ENCODE peak calls at places on chromosome 9, in ten cellular contexts. O is astrocyte of the cerebellum, V is brain microvascular endothelial cell, F is astrocyte of the spinal cord, L is spleen, B is fibroblast of lung, J is SK-N-SH, D is A549, E is endothelial cell of umbilical vein, N is foreskin fibroblast. Z is an unnamed sample.

GRCh38 chr9:121852646-121853616 is 201.5 kb downstream of the DAB2IP start:
- DNase-seq in N (no peak), D (no peak), J (no peak), V (no peak), E (no peak), O (no peak), F (no peak), B (peak), L (no peak), Z (no peak)

GRCh38 chr9:135300346-135301141 is 179.0 kb upstream of the PPP1R26 start:
- DNase-seq in J (peak), O (no peak), E (no peak), L (peak), D (no peak), B (no peak), V (no peak), F (no peak), N (no peak), Z (peak)

GRCh38 chr9:28820741-28821140 is 1247.5 kb upstream of the C9orf72 start:
- DNase-seq in O (no peak), J (no peak), E (no peak), L (no peak), D (peak), N (no peak), V (no peak), F (no peak), B (no peak), Z (no peak)

GRCh38 chr9:132486706-132487350 is 76.8 kb downstream of the CFAP77 start:
- DNase-seq in O (no peak), F (no peak), V (no peak), N (no peak), L (no peak), J (peak), E (no peak), D (no peak), B (no peak), Z (peak)

GRCh38 chr9:109311731-109312130 is 9.1 kb downstream of the EPB41L4B start:
- DNase-seq in O (no peak), V (no peak), F (no peak), J (peak), B (no peak), N (no peak), L (no peak), D (no peak), E (no peak), Z (no peak)

GRCh38 chr9:76651114-76651697 is 113.0 kb upstream of the PCA3 start:
- DNase-seq in J (no peak), O (no peak), E (peak), N (no peak), D (no peak), V (no peak), F (peak), B (peak), L (no peak), Z (no peak)

GRCh38 chr9:78786794-78787193 is 489.9 kb downstream of the PSAT1 start:
- DNase-seq in O (no peak), D (peak), V (peak), L (no peak), E (peak), J (no peak), B (peak), F (peak), N (peak), Z (no peak)

GRCh38 chr9:116278326-116278725 is 124.7 kb downstream of the PAPPA start:
- DNase-seq in N (no peak), F (peak), B (no peak), E (peak), O (no peak), D (no peak), J (no peak), L (no peak), V (no peak), Z (peak)

GRCh38 chr9:37031902-37032301 is 2.2 kb downstream of the PAX5 start:
- DNase-seq in D (no peak), V (no peak), E (no peak), L (no peak), B (no peak), N (no peak), J (no peak), O (no peak), F (no peak), Z (peak)

GRCh38 chr9:108162664-108163063 is 673.1 kb upstream of the KLF4 start:
- DNase-seq in L (no peak), F (peak), V (peak), B (peak), J (no peak), D (peak), N (peak), O (peak), E (no peak), Z (peak)

GRCh38 chr9:26893030-26893676 is 551 bp upstream of the CAAP1 start:
- DNase-seq in J (no peak), B (no peak), E (no peak), O (no peak), V (no peak), L (no peak), N (no peak), F (no peak), D (no peak), Z (no peak)

GRCh38 chr9:26888271-26888670 is 4.3 kb downstream of the CAAP1 start:
- DNase-seq in L (no peak), V (no peak), O (no peak), E (peak), N (no peak), B (no peak), J (no peak), F (no peak), D (no peak), Z (no peak)

DNA sequence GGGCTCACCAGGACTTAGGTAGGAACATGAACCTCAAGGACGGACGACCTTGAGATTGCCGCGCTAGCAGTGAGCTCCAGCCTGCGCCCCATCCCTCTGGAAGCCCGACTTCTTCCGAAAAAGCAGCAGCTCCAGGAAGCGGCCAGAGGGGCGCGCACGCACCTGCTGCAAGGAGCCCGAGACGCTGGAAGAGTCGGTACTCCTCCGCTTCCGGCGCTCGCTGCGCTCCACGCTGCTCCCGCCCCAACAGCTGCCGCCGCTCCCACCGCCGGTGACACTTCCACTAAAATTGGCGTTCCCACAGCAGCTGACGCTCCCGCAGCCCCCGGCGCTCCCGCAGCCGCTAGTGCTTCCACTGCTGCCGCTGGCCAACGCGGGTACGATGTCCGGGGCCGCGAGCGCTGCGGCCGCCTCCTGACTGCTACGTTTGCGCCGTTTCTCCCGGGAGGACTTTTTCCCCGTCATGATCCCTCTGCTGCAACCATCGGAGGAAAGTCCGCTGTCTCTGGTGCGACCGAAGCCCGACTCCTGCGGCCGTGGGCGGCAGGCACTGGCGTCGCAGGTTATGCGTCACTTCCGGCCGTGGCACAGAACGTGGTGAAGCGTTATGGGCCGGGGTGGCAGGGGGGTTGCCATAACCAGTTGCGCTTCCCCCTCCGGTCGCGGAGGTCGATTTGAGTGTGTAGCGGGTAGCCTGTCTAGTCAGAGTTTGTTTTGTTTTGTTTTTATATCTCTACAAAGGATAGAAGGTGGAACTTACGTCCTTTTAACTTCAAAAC is at the start of gene CAAP1:
- DNase-seq in B (peak), F (peak), V (peak), L (peak), O (peak), J (peak), D (peak), E (peak), N (peak), Z (peak)
- TF ChIP-seq CTCF in B (peak), F (peak), V (peak), L (peak), O (peak), J (peak), D (peak), E (peak), N (peak), Z (peak)

DNA sequence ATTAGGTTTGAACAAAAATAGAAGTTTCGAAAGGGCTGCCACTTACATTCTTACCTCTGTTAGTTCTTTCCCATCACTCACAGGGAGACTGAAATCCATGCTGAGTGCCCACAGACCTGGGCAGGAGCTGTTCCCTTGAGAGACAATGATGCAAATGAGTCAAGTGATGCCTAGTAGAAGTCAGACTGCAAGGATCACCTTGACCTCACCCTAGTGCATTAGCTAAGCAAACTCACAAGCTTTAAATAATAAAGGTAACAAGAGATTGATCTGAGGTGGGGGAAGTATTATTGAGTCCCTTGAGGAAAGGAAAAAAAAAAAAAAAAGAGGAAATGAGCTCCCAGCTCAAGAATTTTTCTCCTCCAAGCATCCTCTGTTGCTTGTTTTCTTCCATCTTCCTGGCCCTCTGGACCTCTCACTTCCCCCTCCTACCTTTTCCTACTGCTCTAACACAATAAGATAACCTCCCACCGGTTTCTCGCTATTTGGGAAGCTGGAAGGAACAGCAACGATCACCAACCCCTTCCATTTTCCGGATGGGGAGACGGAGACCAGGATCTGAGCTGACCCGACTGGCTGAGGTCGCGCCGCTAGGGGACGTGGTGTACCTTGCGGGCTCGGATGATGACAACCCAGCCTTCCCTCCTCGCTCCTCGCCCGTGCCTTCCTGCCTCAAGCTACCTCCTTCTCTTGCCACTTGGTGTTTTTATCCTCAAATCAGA is 2.0 kb downstream of the LPAR1 start:
- DNase-seq in N (peak), V (peak), J (peak), O (no peak), E (no peak), F (peak), B (peak), D (peak), L (peak), Z (no peak)
- H3K4me3 ChIP-seq in N (peak), V (peak), J (peak), O (peak), E (no peak), F (peak), B (peak), D (peak), L (peak), Z (peak)

GRCh38 chr9:31996331-31996730 is 388.1 kb upstream of the ACO1 start:
- DNase-seq in E (no peak), J (no peak), B (no peak), O (no peak), F (no peak), L (no peak), V (no peak), N (no peak), D (peak), Z (no peak)
- TF ChIP-seq CTCF in E (no peak), J (peak), B (no peak), O (no peak), F (no peak), L (peak), V (no peak), N (no peak), D (no peak), Z (no peak)

DNA sequence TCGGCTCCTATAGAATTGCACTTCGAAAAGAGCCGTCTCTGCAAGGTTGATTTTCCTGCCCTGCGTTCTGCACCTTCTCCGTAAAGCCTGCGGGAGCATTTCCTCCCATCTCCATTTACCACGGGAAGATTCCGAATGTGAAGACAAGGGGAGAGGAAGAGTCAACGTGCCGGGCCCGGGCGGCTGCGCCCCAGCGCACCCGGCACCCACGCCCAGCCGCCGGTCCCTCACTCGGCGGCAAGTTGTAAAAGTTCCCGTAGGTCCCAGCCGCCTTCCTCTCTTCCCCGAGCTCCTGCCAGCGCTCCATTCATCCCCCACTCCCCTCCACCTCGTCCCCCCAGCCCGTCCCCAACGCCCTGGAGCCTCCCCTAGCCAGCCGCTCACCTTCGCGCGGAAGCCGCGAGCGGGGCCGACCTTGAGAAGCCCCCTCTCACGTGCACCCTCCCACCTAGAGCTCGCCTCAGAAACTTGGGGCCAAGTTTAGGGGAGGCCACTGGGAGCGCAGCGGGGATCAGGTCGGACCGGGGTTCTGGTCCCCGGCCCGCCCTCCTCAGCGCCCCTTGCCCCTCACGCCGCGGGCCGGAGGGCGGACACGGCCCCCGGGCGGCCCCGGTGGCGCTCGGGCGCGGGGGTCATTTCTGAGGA is 387 bp downstream of the BNC2 start:
- DNase-seq in V (no peak), O (no peak), F (peak), D (peak), E (peak), N (peak), L (no peak), J (peak), B (no peak), Z (peak)
- H3K4me3 ChIP-seq in V (peak), O (peak), F (peak), D (peak), E (peak), N (peak), L (peak), J (peak), B (peak), Z (peak)

DNA sequence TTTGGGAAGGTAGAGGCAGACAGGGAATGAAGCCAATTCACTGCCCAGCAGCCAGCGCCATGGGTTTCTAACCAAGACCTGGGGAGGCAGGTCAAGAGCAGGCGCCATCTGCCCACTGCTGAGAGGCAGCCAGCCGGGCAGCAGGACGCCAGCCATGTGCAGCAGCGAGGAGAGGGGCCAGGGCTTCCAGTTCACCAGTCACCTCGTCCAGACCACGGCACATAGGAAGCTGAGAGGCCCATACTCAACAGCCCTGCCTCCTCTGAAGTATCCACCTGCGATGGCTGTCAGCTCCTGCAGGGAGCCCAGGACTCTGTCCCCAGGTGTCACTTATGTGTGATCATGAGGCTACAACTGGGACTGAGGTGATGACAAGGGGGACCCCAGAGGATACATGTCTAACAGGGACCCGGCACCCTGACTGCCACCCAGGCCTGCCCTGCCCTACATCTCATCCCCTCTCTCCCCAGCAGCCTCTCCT is 30.1 kb downstream of the IPPK start:
- DNase-seq in E (no peak), D (no peak), F (no peak), L (peak), O (no peak), B (no peak), J (no peak), V (no peak), N (no peak), Z (no peak)
- TF ChIP-seq CTCF in E (no peak), D (no peak), F (no peak), L (no peak), O (no peak), B (no peak), J (no peak), V (no peak), N (no peak), Z (no peak)